ENCODE peak calls at places on chromosome 1, in nine cellular contexts. L is hepatic stellate cell; N is AML-193; Z is neural crest cell; E is glutamatergic neuron; U is LoVo; K is ELR; B is Ammon's horn; M is stimulated activated CD8-positive, alpha-beta memory T cell treated with anti-CD3 and anti-CD28 coated beads, Interleukin-4, amount 100 ng/mL, for 1 hour. Q is an unnamed sample.

GRCh38 chr1:212600980-212601379 is 7.6 kb upstream of the ATF3 start:
- DNase-seq in L (no peak), N (no peak), B (no peak), M (no peak), U (no peak), K (peak), Z (no peak), E (no peak), Q (no peak)

GRCh38 chr1:146013566-146013937 is 8.0 kb downstream of the HJV start:
- DNase-seq in B (no peak), Z (no peak), U (no peak), E (no peak), N (no peak), L (no peak), K (no peak), M (no peak), Q (no peak)

GRCh38 chr1:21261551-21262281 is 28.5 kb downstream of the ECE1 start:
- DNase-seq in M (no peak), N (peak), E (no peak), K (peak), U (peak), B (peak), Z (peak), L (peak), Q (no peak)

GRCh38 chr1:58755468-58755872 is 28.4 kb downstream of the JUN start:
- DNase-seq in L (peak), U (peak), K (peak), Z (no peak), B (peak), M (peak), N (peak), E (no peak), Q (no peak)

GRCh38 chr1:43936470-43937151 is 3.0 kb downstream of the ARTN start:
- DNase-seq in M (no peak), N (peak), L (no peak), K (peak), E (peak), Z (peak), B (no peak), U (no peak), Q (peak)

GRCh38 chr1:58409826-58410225 is 136.7 kb downstream of the OMA1 start:
- DNase-seq in E (no peak), M (no peak), L (no peak), U (peak), K (peak), Z (no peak), N (no peak), B (peak), Q (no peak)

GRCh38 chr1:172669011-172669410 is 10.1 kb downstream of the FASLG start:
- DNase-seq in N (no peak), U (no peak), B (no peak), M (no peak), K (no peak), E (no peak), L (no peak), Z (no peak), Q (no peak)

GRCh38 chr1:197557302-197557701 is 218.0 kb downstream of the DENND1B start:
- DNase-seq in E (no peak), N (no peak), L (peak), Z (no peak), M (no peak), B (no peak), U (no peak), K (peak), Q (no peak)

GRCh38 chr1:94927405-94928175 is 680 bp upstream of the CNN3 start:
- DNase-seq in B (peak), L (peak), Z (no peak), E (no peak), K (peak), N (no peak), U (no peak), M (no peak), Q (no peak)

GRCh38 chr1:184684285-184685077 is 70.2 kb downstream of the EDEM3 start:
- DNase-seq in L (no peak), B (peak), K (no peak), E (no peak), U (no peak), Z (no peak), N (no peak), M (no peak), Q (no peak)

GRCh38 chr1:233473549-233474204 is 140.2 kb upstream of the KCNK1 start:
- DNase-seq in N (no peak), M (no peak), L (no peak), K (no peak), E (no peak), Z (no peak), U (peak), B (no peak), Q (no peak)

GRCh38 chr1:201539561-201540404 is 856 bp downstream of the NAV1 start:
- DNase-seq in M (no peak), L (peak), Z (peak), B (peak), K (peak), E (peak), U (no peak), N (no peak), Q (peak)

GRCh38 chr1:114558548-114558947 is 22.9 kb downstream of the BCAS2 start:
- DNase-seq in M (no peak), U (peak), L (no peak), B (no peak), E (no peak), Z (no peak), K (peak), N (peak), Q (no peak)

GRCh38 chr1:169574336-169574735 is 11.9 kb downstream of the F5 start:
- DNase-seq in N (no peak), U (no peak), M (no peak), L (no peak), B (no peak), E (no peak), K (no peak), Z (no peak), Q (no peak)

GRCh38 chr1:78715181-78715661 is 65.6 kb downstream of the IFI44 start:
- DNase-seq in N (no peak), K (peak), M (no peak), E (no peak), U (no peak), B (no peak), L (no peak), Z (no peak), Q (no peak)

GRCh38 chr1:165257969-165258459 is 98.5 kb downstream of the LMX1A start:
- DNase-seq in E (peak), N (no peak), K (peak), U (peak), Z (peak), M (no peak), L (peak), B (peak), Q (peak)

GRCh38 chr1:190436615-190437014 is 41.0 kb downstream of the BRINP3 start:
- DNase-seq in E (no peak), N (peak), Z (no peak), B (peak), M (no peak), L (no peak), K (peak), U (peak), Q (no peak)

GRCh38 chr1:115656461-115657077 is 14.8 kb downstream of the VANGL1 start:
- DNase-seq in M (no peak), N (no peak), L (no peak), B (no peak), E (no peak), U (no peak), K (no peak), Z (no peak), Q (no peak)

GRCh38 chr1:204125759-204126351 is 26.0 kb downstream of the ETNK2 start:
- DNase-seq in N (no peak), Z (no peak), M (no peak), E (no peak), L (no peak), B (no peak), U (no peak), K (no peak), Q (no peak)

GRCh38 chr1:172414331-172414730 is 6.2 kb upstream of the C1orf105 start:
- DNase-seq in B (no peak), K (peak), Z (no peak), U (no peak), M (no peak), L (no peak), N (no peak), E (no peak), Q (no peak)

GRCh38 chr1:17342014-17342441 is 30.0 kb upstream of the PADI6 start:
- DNase-seq in E (no peak), M (no peak), N (no peak), L (no peak), Z (no peak), K (no peak), B (no peak), U (no peak), Q (no peak)

GRCh38 chr1:179053486-179053885 is 27.8 kb downstream of the FAM20B start:
- DNase-seq in E (no peak), U (no peak), N (no peak), B (no peak), Z (no peak), M (no peak), K (no peak), L (no peak), Q (no peak)

GRCh38 chr1:119081267-119081666 is 59.2 kb downstream of the WARS2 start:
- DNase-seq in Z (no peak), K (peak), U (no peak), L (no peak), N (no peak), B (no peak), M (no peak), E (no peak), Q (no peak)

GRCh38 chr1:99599678-99600175 is 46.2 kb upstream of the PALMD start:
- DNase-seq in Z (no peak), B (no peak), M (no peak), N (no peak), U (no peak), E (no peak), L (peak), K (peak), Q (no peak)

GRCh38 chr1:20680269-20680668 is 19.1 kb upstream of the DDOST start:
- DNase-seq in E (no peak), Z (no peak), K (no peak), N (no peak), L (no peak), B (no peak), M (no peak), U (no peak), Q (no peak)

GRCh38 chr1:19799233-19799876 is 361 bp downstream of the TMCO4 start:
- DNase-seq in U (peak), K (peak), N (peak), E (peak), M (peak), B (peak), L (peak), Z (peak), Q (peak)